ENCODE peak calls at places on chromosomes 6 and 20, in eight cellular contexts. One of them, this sample, is unnamed.
A peak's percentile ranks its signal among the peaks of the same experiment; 100 is the strongest.

GRCh38 chr6:75376347-75377024 is 91.9 kb upstream of the TMEM30A start:
- DNase-seq in IMR-90: peak; percentile 60
- DNase-seq in CD14-positive monocyte: no peak
- DNase-seq in GM12865: no peak
- DNase-seq in transverse colon: no peak
- DNase-seq in GM13977: no peak
- DNase-seq in OCI-LY7: no peak
- DNase-seq in testis: no peak
- DNase-seq in this sample: no peak

GRCh38 chr20:49951160-49951559 is 15.0 kb downstream of the RNF114 start:
- DNase-seq in IMR-90: peak; percentile 83
- DNase-seq in CD14-positive monocyte: no peak
- DNase-seq in GM12865: no peak
- DNase-seq in transverse colon: no peak
- DNase-seq in GM13977: no peak
- DNase-seq in OCI-LY7: no peak
- DNase-seq in testis: no peak
- DNase-seq in this sample: no peak

GRCh38 chr6:161215876-161216615 is 57.8 kb downstream of the AGPAT4 start:
- DNase-seq in IMR-90: peak; percentile 71
- DNase-seq in CD14-positive monocyte: no peak
- DNase-seq in GM12865: no peak
- DNase-seq in transverse colon: no peak
- DNase-seq in GM13977: no peak
- DNase-seq in OCI-LY7: no peak
- DNase-seq in testis: no peak
- DNase-seq in this sample: no peak

GRCh38 chr6:115004982-115005381 is 662.2 kb upstream of the HS3ST5 start:
- DNase-seq in IMR-90: no peak
- DNase-seq in CD14-positive monocyte: no peak
- DNase-seq in GM12865: no peak
- DNase-seq in transverse colon: no peak
- DNase-seq in GM13977: no peak
- DNase-seq in OCI-LY7: no peak
- DNase-seq in testis: no peak
- DNase-seq in this sample: no peak

GRCh38 chr20:62576815-62577214 is 65.5 kb upstream of the SLCO4A1 start:
- DNase-seq in IMR-90: peak; percentile 16
- DNase-seq in CD14-positive monocyte: no peak
- DNase-seq in GM12865: no peak
- DNase-seq in transverse colon: no peak
- DNase-seq in GM13977: no peak
- DNase-seq in OCI-LY7: no peak
- DNase-seq in testis: peak; percentile 41
- DNase-seq in this sample: no peak

GRCh38 chr6:123380257-123380656 is 256.5 kb downstream of the TRDN start:
- DNase-seq in IMR-90: no peak
- DNase-seq in CD14-positive monocyte: no peak
- DNase-seq in GM12865: peak; percentile 6
- DNase-seq in transverse colon: no peak
- DNase-seq in GM13977: no peak
- DNase-seq in OCI-LY7: peak; percentile 6
- DNase-seq in testis: peak; percentile 23
- DNase-seq in this sample: no peak

GRCh38 chr6:26525818-26526217 is 12.3 kb upstream of the HMGN4 start:
- DNase-seq in IMR-90: no peak
- DNase-seq in CD14-positive monocyte: no peak
- DNase-seq in GM12865: no peak
- DNase-seq in transverse colon: no peak
- DNase-seq in GM13977: no peak
- DNase-seq in OCI-LY7: no peak
- DNase-seq in testis: no peak
- DNase-seq in this sample: no peak

GRCh38 chr6:68239034-68239433 is 396.0 kb upstream of the ADGRB3 start:
- DNase-seq in IMR-90: no peak
- DNase-seq in CD14-positive monocyte: no peak
- DNase-seq in GM12865: no peak
- DNase-seq in transverse colon: no peak
- DNase-seq in GM13977: no peak
- DNase-seq in OCI-LY7: no peak
- DNase-seq in testis: no peak
- DNase-seq in this sample: no peak

GRCh38 chr6:151071295-151071694 is 168.5 kb upstream of the AKAP12 start:
- DNase-seq in IMR-90: peak; percentile 91
- DNase-seq in CD14-positive monocyte: no peak
- DNase-seq in GM12865: no peak
- DNase-seq in transverse colon: no peak
- DNase-seq in GM13977: no peak
- DNase-seq in OCI-LY7: no peak
- DNase-seq in testis: peak; percentile 76
- DNase-seq in this sample: no peak

GRCh38 chr6:33160728-33161323 is 31.4 kb downstream of the COL11A2 start:
- DNase-seq in IMR-90: peak; percentile 84
- DNase-seq in CD14-positive monocyte: no peak
- DNase-seq in GM12865: no peak
- DNase-seq in transverse colon: peak; percentile 78
- DNase-seq in GM13977: peak; percentile 23
- DNase-seq in OCI-LY7: no peak
- DNase-seq in testis: peak; percentile 55
- DNase-seq in this sample: peak; percentile 32

GRCh38 chr20:43751167-43752050 is 24.6 kb upstream of the GTSF1L start:
- DNase-seq in IMR-90: peak; percentile 92
- DNase-seq in CD14-positive monocyte: peak; percentile 11
- DNase-seq in GM12865: peak; percentile 97
- DNase-seq in transverse colon: peak; percentile 50
- DNase-seq in GM13977: peak; percentile 89
- DNase-seq in OCI-LY7: peak; percentile 55
- DNase-seq in testis: no peak
- DNase-seq in this sample: peak; percentile 84

GRCh38 chr6:75098709-75099108 is 107.1 kb downstream of the COL12A1 start:
- DNase-seq in IMR-90: peak; percentile 98
- DNase-seq in CD14-positive monocyte: no peak
- DNase-seq in GM12865: no peak
- DNase-seq in transverse colon: peak; percentile 47
- DNase-seq in GM13977: no peak
- DNase-seq in OCI-LY7: no peak
- DNase-seq in testis: peak; percentile 75
- DNase-seq in this sample: no peak

GRCh38 chr20:57840504-57841296 is 130.9 kb upstream of the PMEPA1 start:
- DNase-seq in IMR-90: no peak
- DNase-seq in CD14-positive monocyte: no peak
- DNase-seq in GM12865: no peak
- DNase-seq in transverse colon: no peak
- DNase-seq in GM13977: no peak
- DNase-seq in OCI-LY7: no peak
- DNase-seq in testis: no peak
- DNase-seq in this sample: no peak

GRCh38 chr20:57153238-57153905 is 113.1 kb downstream of the BMP7 start:
- DNase-seq in IMR-90: no peak
- DNase-seq in CD14-positive monocyte: no peak
- DNase-seq in GM12865: no peak
- DNase-seq in transverse colon: no peak
- DNase-seq in GM13977: no peak
- DNase-seq in OCI-LY7: no peak
- DNase-seq in testis: no peak
- DNase-seq in this sample: no peak

GRCh38 chr6:40587240-40588069 is at the start of gene LRFN2:
- DNase-seq in IMR-90: peak; percentile 53
- DNase-seq in CD14-positive monocyte: no peak
- DNase-seq in GM12865: peak; percentile 68
- DNase-seq in transverse colon: peak; percentile 76
- DNase-seq in GM13977: peak; percentile 85
- DNase-seq in OCI-LY7: no peak
- DNase-seq in testis: peak; percentile 72
- DNase-seq in this sample: peak; percentile 85
- TF ChIP-seq CTCF in IMR-90: peak; percentile 61
- TF ChIP-seq CTCF in CD14-positive monocyte: peak; percentile 38
- TF ChIP-seq CTCF in GM12865: peak; percentile 72
- TF ChIP-seq CTCF in transverse colon: peak; percentile 70
- TF ChIP-seq CTCF in GM13977: peak; percentile 76
- TF ChIP-seq CTCF in OCI-LY7: peak; percentile 27
- TF ChIP-seq CTCF in testis: peak; percentile 72
- TF ChIP-seq CTCF in this sample: peak; percentile 59

DNA sequence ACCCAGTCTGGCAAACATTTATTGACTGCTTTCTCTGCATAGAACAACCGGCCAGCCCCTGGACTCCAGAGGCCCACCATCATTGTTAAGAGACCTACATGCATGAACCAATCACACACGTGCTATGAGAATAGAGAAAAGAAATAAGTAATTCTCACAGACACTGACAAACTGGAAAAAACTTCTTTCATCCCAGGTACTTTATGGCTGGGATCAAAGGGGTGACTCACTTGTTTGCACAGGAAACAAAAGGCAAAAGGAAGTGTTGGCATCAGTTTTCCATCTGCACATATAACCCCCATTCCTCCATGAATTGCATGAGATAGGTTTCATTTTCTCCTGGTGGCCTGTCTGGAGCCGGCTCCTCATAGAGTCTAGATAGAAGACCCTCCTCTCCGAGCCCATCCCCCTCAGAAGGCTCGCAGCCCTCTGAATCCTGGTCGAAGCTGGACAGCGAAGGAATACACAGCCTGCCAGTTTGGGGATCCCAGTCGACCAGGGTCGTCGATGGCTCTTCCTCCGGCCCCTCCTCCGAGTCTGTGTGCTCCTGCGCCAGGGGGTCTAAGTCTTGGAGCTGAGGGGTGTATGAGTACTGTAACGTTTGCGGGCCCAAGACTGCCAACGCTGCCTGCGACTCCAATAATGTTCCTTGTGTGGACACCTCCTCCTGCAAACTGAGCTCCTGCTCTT is 43.3 kb downstream of the IL20RA start:
- DNase-seq in IMR-90: no peak
- DNase-seq in CD14-positive monocyte: no peak
- DNase-seq in GM12865: no peak
- DNase-seq in transverse colon: no peak
- DNase-seq in GM13977: no peak
- DNase-seq in OCI-LY7: no peak
- DNase-seq in testis: no peak
- DNase-seq in this sample: no peak
- TF ChIP-seq CTCF in IMR-90: no peak
- TF ChIP-seq CTCF in CD14-positive monocyte: no peak
- TF ChIP-seq CTCF in GM12865: no peak
- TF ChIP-seq CTCF in transverse colon: no peak
- TF ChIP-seq CTCF in GM13977: no peak
- TF ChIP-seq CTCF in OCI-LY7: no peak
- TF ChIP-seq CTCF in testis: no peak
- TF ChIP-seq CTCF in this sample: no peak

GRCh38 chr6:97437087-97437486 is 154.1 kb upstream of the MMS22L start:
- DNase-seq in IMR-90: peak; percentile 18
- DNase-seq in CD14-positive monocyte: no peak
- DNase-seq in GM12865: no peak
- DNase-seq in transverse colon: no peak
- DNase-seq in GM13977: peak; percentile 9
- DNase-seq in OCI-LY7: peak; percentile 27
- DNase-seq in testis: no peak
- DNase-seq in this sample: peak; percentile 16
- TF ChIP-seq CTCF in IMR-90: peak; percentile 64
- TF ChIP-seq CTCF in CD14-positive monocyte: peak; percentile 60
- TF ChIP-seq CTCF in GM12865: peak; percentile 51
- TF ChIP-seq CTCF in transverse colon: peak; percentile 50
- TF ChIP-seq CTCF in GM13977: peak; percentile 50
- TF ChIP-seq CTCF in OCI-LY7: peak; percentile 90
- TF ChIP-seq CTCF in testis: peak; percentile 39
- TF ChIP-seq CTCF in this sample: peak; percentile 31

DNA sequence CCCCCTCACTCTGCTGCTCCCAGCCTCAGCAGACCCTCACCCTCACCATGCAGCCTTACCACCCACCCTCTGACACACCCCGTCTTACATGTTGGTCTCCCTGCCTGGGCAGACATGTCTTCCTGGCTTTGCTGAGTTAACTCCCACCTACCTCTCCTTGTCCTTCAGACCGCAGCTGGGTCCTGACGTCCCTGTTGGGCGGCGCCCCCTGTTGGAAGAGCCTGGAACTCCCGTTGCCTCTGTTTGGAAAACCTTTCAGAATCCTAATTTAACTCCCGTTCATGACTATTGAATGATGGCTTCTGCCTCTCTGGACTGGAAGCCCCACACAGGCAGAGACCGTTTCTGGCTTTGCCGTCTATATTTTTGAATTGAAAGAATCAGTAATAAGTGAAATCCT is 245.1 kb downstream of the MYLK4 start:
- DNase-seq in IMR-90: no peak
- DNase-seq in CD14-positive monocyte: no peak
- DNase-seq in GM12865: peak; percentile 1
- DNase-seq in transverse colon: no peak
- DNase-seq in GM13977: no peak
- DNase-seq in OCI-LY7: peak; percentile 9
- DNase-seq in testis: peak; percentile 50
- DNase-seq in this sample: no peak
- TF ChIP-seq CTCF in IMR-90: peak; percentile 17
- TF ChIP-seq CTCF in CD14-positive monocyte: peak; percentile 28
- TF ChIP-seq CTCF in GM12865: peak; percentile 31
- TF ChIP-seq CTCF in transverse colon: peak; percentile 8
- TF ChIP-seq CTCF in GM13977: peak; percentile 14
- TF ChIP-seq CTCF in OCI-LY7: peak; percentile 75
- TF ChIP-seq CTCF in testis: no peak
- TF ChIP-seq CTCF in this sample: no peak

GRCh38 chr6:47651505-47651944 is 46.9 kb upstream of the ADGRF4 start:
- DNase-seq in IMR-90: peak; percentile 74
- DNase-seq in CD14-positive monocyte: no peak
- DNase-seq in GM12865: no peak
- DNase-seq in transverse colon: no peak
- DNase-seq in GM13977: no peak
- DNase-seq in OCI-LY7: no peak
- DNase-seq in testis: no peak
- DNase-seq in this sample: no peak

GRCh38 chr6:47647188-47647587 is 51.2 kb upstream of the ADGRF4 start:
- DNase-seq in IMR-90: no peak
- DNase-seq in CD14-positive monocyte: no peak
- DNase-seq in GM12865: no peak
- DNase-seq in transverse colon: no peak
- DNase-seq in GM13977: no peak
- DNase-seq in OCI-LY7: no peak
- DNase-seq in testis: no peak
- DNase-seq in this sample: no peak

GRCh38 chr6:47648031-47648430 is 50.3 kb upstream of the ADGRF4 start:
- DNase-seq in IMR-90: no peak
- DNase-seq in CD14-positive monocyte: no peak
- DNase-seq in GM12865: no peak
- DNase-seq in transverse colon: no peak
- DNase-seq in GM13977: no peak
- DNase-seq in OCI-LY7: no peak
- DNase-seq in testis: no peak
- DNase-seq in this sample: no peak

GRCh38 chr6:47650553-47651432 is 47.6 kb upstream of the ADGRF4 start:
- DNase-seq in IMR-90: no peak
- DNase-seq in CD14-positive monocyte: no peak
- DNase-seq in GM12865: no peak
- DNase-seq in transverse colon: no peak
- DNase-seq in GM13977: no peak
- DNase-seq in OCI-LY7: no peak
- DNase-seq in testis: no peak
- DNase-seq in this sample: no peak

DNA sequence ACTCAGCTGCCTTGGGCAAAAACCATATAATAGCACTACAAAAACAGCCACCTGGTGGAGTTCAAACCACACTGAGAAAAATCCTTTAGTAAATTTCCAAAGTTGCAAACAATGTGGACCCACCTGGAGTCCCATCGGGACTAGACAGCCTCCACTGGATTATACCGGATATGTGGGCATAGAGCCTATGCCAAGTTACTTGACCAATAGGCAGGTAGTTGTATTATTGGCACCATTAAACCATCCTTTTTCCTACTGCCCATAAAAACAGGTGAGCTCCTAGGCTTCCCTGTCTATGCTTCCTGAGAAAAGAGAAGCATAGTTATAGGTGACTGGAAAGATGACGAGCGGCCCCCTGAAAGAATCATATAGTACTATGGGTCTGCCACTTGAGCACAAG is 51.7 kb upstream of the ADGRF4 start:
- DNase-seq in IMR-90: no peak
- DNase-seq in CD14-positive monocyte: no peak
- DNase-seq in GM12865: no peak
- DNase-seq in transverse colon: no peak
- DNase-seq in GM13977: no peak
- DNase-seq in OCI-LY7: no peak
- DNase-seq in testis: no peak
- DNase-seq in this sample: no peak
- TF ChIP-seq CTCF in IMR-90: no peak
- TF ChIP-seq CTCF in CD14-positive monocyte: no peak
- TF ChIP-seq CTCF in GM12865: no peak
- TF ChIP-seq CTCF in transverse colon: no peak
- TF ChIP-seq CTCF in GM13977: no peak
- TF ChIP-seq CTCF in OCI-LY7: no peak
- TF ChIP-seq CTCF in testis: no peak
- TF ChIP-seq CTCF in this sample: no peak

This sample was measured in GM13976.